ENCODE peak calls at places on chromosomes 16 and 17, in seven cellular contexts. Y is fibroblast of the aortic adventitia, M is A549, A is AG10803, C is cardiac fibroblast, R is OCI-LY7, D is cardiac muscle cell. J is an unnamed sample.

GRCh38 chr17:55496094-55496881 is 15.0 kb downstream of the SMIM36 start:
- DNase-seq in Y (peak; percentile 87), M (peak; percentile 67), A (peak; percentile 29), C (peak; percentile 89), R (no peak), D (peak; percentile 94), J (peak; percentile 78)

GRCh38 chr17:49621946-49622529 is 46.4 kb downstream of the NXPH3 start:
- DNase-seq in Y (no peak), M (no peak), A (no peak), C (no peak), R (no peak), D (no peak), J (no peak)

GRCh38 chr16:50475170-50475569 is 73.0 kb upstream of the NKD1 start:
- DNase-seq in Y (no peak), M (no peak), A (no peak), C (no peak), R (no peak), D (no peak), J (no peak)

GRCh38 chr17:55433029-55433628 is 11.5 kb upstream of the MMD start:
- DNase-seq in Y (no peak), M (peak; percentile 71), A (no peak), C (peak; percentile 49), R (no peak), D (no peak), J (no peak)

GRCh38 chr16:56861092-56861610 is 3.9 kb upstream of the SLC12A3 start:
- DNase-seq in Y (no peak), M (no peak), A (no peak), C (peak; percentile 23), R (peak; percentile 29), D (peak; percentile 39), J (no peak)

GRCh38 chr17:76000016-76000754 is 470 bp upstream of the CDK3 start:
- DNase-seq in Y (no peak), M (peak; percentile 96), A (no peak), C (peak; percentile 40), R (peak; percentile 83), D (peak; percentile 43), J (peak; percentile 39)

GRCh38 chr16:65845466-65846209 is 520.9 kb upstream of the CDH5 start:
- DNase-seq in Y (peak; percentile 37), M (no peak), A (peak; percentile 23), C (peak; percentile 11), R (no peak), D (peak; percentile 19), J (peak; percentile 14)

GRCh38 chr16:898761-899677 is 71.8 kb downstream of the LMF1 start:
- DNase-seq in Y (no peak), M (no peak), A (no peak), C (no peak), R (no peak), D (no peak), J (no peak)

GRCh38 chr17:44223574-44224046 is 4.1 kb upstream of the UBTF start:
- DNase-seq in Y (peak; percentile 94), M (no peak), A (peak; percentile 85), C (peak; percentile 78), R (no peak), D (peak; percentile 47), J (peak; percentile 95)

GRCh38 chr17:50953831-50954601 is 87.9 kb upstream of the TOB1 start:
- DNase-seq in Y (peak; percentile 51), M (no peak), A (peak; percentile 73), C (peak; percentile 72), R (no peak), D (peak; percentile 70), J (peak; percentile 58)

GRCh38 chr16:68414581-68414980 is 33.7 kb downstream of the SMPD3 start:
- DNase-seq in Y (no peak), M (no peak), A (no peak), C (no peak), R (no peak), D (no peak), J (no peak)

GRCh38 chr16:20910781-20911321 is 10.3 kb downstream of the LYRM1 start:
- DNase-seq in Y (peak; percentile 90), M (no peak), A (peak; percentile 94), C (peak; percentile 89), R (no peak), D (peak; percentile 90), J (peak; percentile 95)

GRCh38 chr17:35243459-35244204 is 760 bp downstream of the SLFN5 start:
- DNase-seq in Y (peak; percentile 83), M (peak; percentile 40), A (peak; percentile 72), C (peak; percentile 67), R (peak; percentile 15), D (peak; percentile 63), J (peak; percentile 84)

GRCh38 chr17:3978421-3979275 is 14.4 kb upstream of the ATP2A3 start:
- DNase-seq in Y (no peak), M (no peak), A (no peak), C (peak; percentile 64), R (no peak), D (peak; percentile 63), J (peak; percentile 22)

GRCh38 chr17:27239046-27239445 is 54.9 kb upstream of the WSB1 start:
- DNase-seq in Y (no peak), M (no peak), A (no peak), C (no peak), R (no peak), D (no peak), J (no peak)

GRCh38 chr17:44881145-44881544 is 18.1 kb downstream of the EFTUD2 start:
- DNase-seq in Y (no peak), M (no peak), A (no peak), C (no peak), R (no peak), D (no peak), J (no peak)

GRCh38 chr16:64167851-64168770 is 953.8 kb downstream of the CDH11 start:
- DNase-seq in Y (no peak), M (no peak), A (no peak), C (no peak), R (no peak), D (no peak), J (no peak)

GRCh38 chr16:31143889-31144148 is 6.0 kb downstream of the PRSS36 start:
- DNase-seq in Y (no peak), M (no peak), A (no peak), C (no peak), R (no peak), D (no peak), J (no peak)
- TF ChIP-seq CTCF in Y (no peak), M (no peak), A (no peak), C (no peak), R (no peak), D (no peak), J (no peak)

DNA sequence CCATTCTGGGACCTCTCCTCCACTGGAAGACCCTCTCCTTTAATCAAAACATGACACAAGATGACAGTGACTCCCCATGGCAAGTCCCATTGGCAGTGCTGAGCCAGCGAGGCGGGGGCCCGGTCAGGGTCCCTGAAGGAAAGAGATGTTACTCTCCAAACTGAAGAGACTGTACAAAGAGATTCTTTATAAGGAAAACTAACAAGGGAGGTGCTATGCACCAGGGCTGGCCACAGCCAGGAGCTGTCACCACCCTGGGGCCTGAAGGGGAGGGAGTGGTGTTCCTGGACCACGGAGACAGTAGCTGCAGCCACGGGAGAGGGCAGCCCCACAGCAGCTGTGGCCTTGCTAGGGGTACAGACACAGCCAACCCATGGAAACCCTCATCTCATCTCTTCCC is 123.1 kb downstream of the XYLT1 start:
- DNase-seq in Y (no peak), M (no peak), A (no peak), C (no peak), R (no peak), D (no peak), J (no peak)
- H3K4me3 ChIP-seq in Y (no peak overlapping the region), M (no peak overlapping the region), A (no peak overlapping the region), C (no peak overlapping the region), R (no peak overlapping the region), D (no peak overlapping the region), J (no peak overlapping the region)

DNA sequence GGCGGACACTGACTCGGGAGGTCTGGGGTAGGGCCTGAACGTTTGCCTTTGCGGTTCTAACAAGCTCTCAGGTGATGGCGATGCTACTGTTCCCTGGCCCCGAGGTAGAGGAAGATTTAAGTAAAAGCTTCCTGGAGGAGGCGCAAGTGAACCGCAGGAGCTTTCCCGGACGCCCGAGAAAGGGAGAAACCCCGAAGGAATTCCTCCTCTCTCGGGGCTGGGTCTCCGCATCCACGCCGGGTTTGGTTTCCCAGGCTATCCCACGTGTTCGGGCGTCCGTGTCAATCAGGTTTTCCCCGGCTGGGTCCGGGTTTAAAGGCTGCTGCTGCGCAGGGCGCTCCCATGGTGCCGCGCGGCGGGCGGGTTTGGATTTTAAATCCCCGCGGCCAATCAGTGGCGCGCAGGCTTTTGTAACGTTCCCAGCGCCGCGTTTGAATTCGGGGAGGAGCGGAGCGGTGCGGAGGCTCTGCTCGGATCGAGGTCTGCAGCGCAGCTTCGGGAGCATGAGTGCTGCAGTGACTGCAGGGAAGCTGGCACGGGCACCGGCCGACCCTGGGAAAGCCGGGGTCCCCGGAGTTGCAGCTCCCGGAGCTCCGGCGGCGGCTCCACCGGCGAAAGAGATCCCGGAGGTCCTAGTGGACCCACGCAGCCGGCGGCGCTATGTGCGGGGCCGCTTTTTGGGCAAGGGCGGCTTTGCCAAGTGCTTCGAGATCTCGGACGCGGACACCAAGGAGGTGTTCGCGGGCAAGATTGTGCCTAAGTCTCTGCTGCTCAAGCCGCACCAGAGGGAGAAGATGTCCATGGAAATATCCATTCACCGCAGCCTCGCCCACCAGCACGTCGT is at the start of gene PLK1:
- DNase-seq in Y (peak; percentile 72), M (peak; percentile 96), A (peak; percentile 64), C (peak; percentile 80), R (peak; percentile 88), D (peak; percentile 87), J (peak; percentile 80)
- TF ChIP-seq CTCF in Y (peak; percentile 48), M (peak; percentile 42), A (peak; percentile 49), C (peak; percentile 38), R (peak; percentile 62), D (peak; percentile 57), J (peak; percentile 42)

GRCh38 chr16:27786221-27786848 is 236.4 kb downstream of the KATNIP start:
- DNase-seq in Y (no peak), M (no peak), A (no peak), C (no peak), R (no peak), D (no peak), J (no peak)

GRCh38 chr16:27785307-27785678 is 235.3 kb downstream of the KATNIP start:
- DNase-seq in Y (no peak), M (no peak), A (no peak), C (no peak), R (no peak), D (no peak), J (no peak)

GRCh38 chr16:27787661-27788060 is 237.7 kb downstream of the KATNIP start:
- DNase-seq in Y (no peak), M (no peak), A (no peak), C (no peak), R (no peak), D (no peak), J (no peak)

GRCh38 chr16:27789150-27789549 is 239.2 kb downstream of the KATNIP start:
- DNase-seq in Y (no peak), M (no peak), A (no peak), C (no peak), R (no peak), D (no peak), J (no peak)

DNA sequence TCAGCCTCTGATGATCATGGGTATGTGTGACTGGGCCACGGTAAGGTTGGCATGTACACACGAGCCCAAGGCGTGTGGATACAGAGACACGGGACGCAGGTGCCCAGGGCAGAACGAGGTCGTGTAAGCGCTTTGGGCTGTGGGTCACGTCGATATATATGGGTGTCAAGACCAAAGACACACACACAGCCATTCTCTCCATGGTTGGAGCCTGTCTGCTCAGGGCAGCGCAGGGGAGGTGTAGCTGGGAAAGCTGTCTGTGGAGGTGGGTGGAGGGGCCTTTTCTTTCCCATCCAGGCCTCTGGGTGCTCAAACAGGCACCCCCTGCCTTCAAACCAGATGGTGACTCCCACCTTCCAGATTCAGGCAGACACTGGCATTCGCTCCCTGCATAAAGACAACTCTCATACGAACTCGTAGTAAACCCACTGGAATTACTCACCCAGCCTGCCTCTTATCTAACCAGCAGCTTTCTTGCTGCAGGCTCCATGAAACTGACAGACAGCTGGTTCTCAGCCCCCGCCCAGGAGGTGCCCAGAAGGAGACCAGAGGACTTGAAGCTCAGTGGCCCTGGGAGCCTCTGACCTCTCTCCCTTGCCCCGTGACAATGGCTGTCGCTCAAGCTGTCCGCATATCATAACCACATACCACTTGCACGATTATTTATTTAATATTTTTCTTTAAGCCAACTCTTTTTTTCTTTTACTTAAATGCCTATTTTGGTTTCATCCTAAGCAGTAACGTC is 237.1 kb downstream of the KATNIP start:
- DNase-seq in Y (no peak), M (no peak), A (no peak), C (no peak), R (no peak), D (no peak), J (no peak)
- H3K4me3 ChIP-seq in Y (no peak overlapping the region), M (no peak overlapping the region), A (no peak overlapping the region), C (no peak overlapping the region), R (no peak overlapping the region), D (no peak overlapping the region), J (no peak overlapping the region)